ENCODE peak calls at places on chromosomes 13 and 19, in seven cellular contexts. L is AG09309; U is T-cell; C is M059J; I is CD4-positive, alpha-beta T cell; R is stimulated activated CD4-positive, alpha-beta T cell treated with anti-CD3 and anti-CD28 coated beads, Interleukin-12 subunit alpha, Interleukin-12 subunit beta, amount 100 ng/mL, for 4 hours; K is NCI-H1694. E is an unnamed sample.

GRCh38 chr13:112112534-112113276 is 45.8 kb downstream of the SOX1 start:
- DNase-seq in I (no peak), K (no peak), R (no peak), U (no peak), C (no peak), L (no peak), E (no peak)

GRCh38 chr13:39263033-39263432 is 224.8 kb downstream of the NHLRC3 start:
- DNase-seq in U (no peak), R (peak), C (peak), K (peak), I (no peak), L (no peak), E (peak)

GRCh38 chr13:71751074-71751473 is 115.9 kb downstream of the DACH1 start:
- DNase-seq in L (no peak), C (no peak), K (peak), U (no peak), R (no peak), I (no peak), E (no peak)

GRCh38 chr19:36258028-36258875 is 43.3 kb downstream of the ZNF146 start:
- DNase-seq in I (no peak), U (no peak), R (no peak), K (no peak), L (no peak), C (no peak), E (no peak)

GRCh38 chr13:31797154-31797775 is 57.9 kb downstream of the RXFP2 start:
- DNase-seq in K (no peak), U (no peak), L (no peak), C (peak), R (no peak), I (no peak), E (peak)

GRCh38 chr13:29439601-29440381 is 155.7 kb downstream of the SLC7A1 start:
- DNase-seq in C (no peak), L (no peak), R (no peak), K (no peak), I (no peak), U (no peak), E (no peak)

GRCh38 chr13:108929532-108929931 is 300.1 kb downstream of the MYO16 start:
- DNase-seq in I (no peak), C (no peak), L (no peak), R (no peak), K (no peak), U (no peak), E (no peak)

GRCh38 chr13:50529154-50529882 is 314.2 kb downstream of the DLEU7 start:
- DNase-seq in I (no peak), K (peak), C (peak), R (no peak), U (no peak), L (peak), E (peak)

GRCh38 chr19:38488811-38489481 is 55.5 kb downstream of the RYR1 start:
- DNase-seq in C (no peak), R (no peak), K (no peak), U (no peak), I (no peak), L (no peak), E (no peak)

GRCh38 chr19:51595776-51596175 is 24.7 kb downstream of the ZNF175 start:
- DNase-seq in U (no peak), C (no peak), R (no peak), L (no peak), K (no peak), I (no peak), E (no peak)

GRCh38 chr13:109275390-109275789 is 511.0 kb downstream of the IRS2 start:
- DNase-seq in K (no peak), L (no peak), C (no peak), I (no peak), U (no peak), R (no peak), E (no peak)

GRCh38 chr19:955803-956746 is 28.1 kb upstream of the WDR18 start:
- DNase-seq in R (no peak), U (no peak), I (no peak), C (no peak), K (no peak), L (no peak), E (peak)

GRCh38 chr19:54481326-54481930 is 8.3 kb upstream of the CDC42EP5 start:
- DNase-seq in I (no peak), U (peak), L (no peak), R (no peak), C (peak), K (no peak), E (peak)

GRCh38 chr19:54576411-54576976 is 2.9 kb downstream of the LILRA2 start:
- DNase-seq in U (no peak), K (no peak), L (no peak), R (no peak), I (no peak), C (no peak), E (no peak)

GRCh38 chr19:34265221-34265650 is 10.9 kb downstream of the GARRE1 start:
- DNase-seq in U (no peak), K (no peak), I (no peak), C (peak), R (no peak), L (no peak), E (peak)

GRCh38 chr19:3095375-3096191 is 1.4 kb downstream of the GNA11 start:
- DNase-seq in C (no peak), U (peak), R (peak), L (no peak), I (peak), K (no peak), E (peak)

GRCh38 chr13:99314640-99315176 is 7.5 kb upstream of the GPR183 start:
- DNase-seq in K (no peak), L (no peak), C (peak), R (peak), I (no peak), U (peak), E (no peak)

GRCh38 chr13:20334309-20334708 is 102.2 kb upstream of the GJB6 start:
- DNase-seq in K (no peak), I (no peak), U (no peak), C (no peak), R (no peak), L (no peak), E (no peak)

GRCh38 chr13:98454389-98454881 is 122.5 kb downstream of the STK24 start:
- DNase-seq in K (peak), L (peak), C (peak), U (no peak), R (no peak), I (no peak), E (peak)

GRCh38 chr13:101397742-101398141 is 18.6 kb downstream of the NALCN start:
- DNase-seq in U (no peak), L (no peak), C (peak), I (no peak), K (no peak), R (no peak), E (peak)

GRCh38 chr19:20247016-20247683 is 80.1 kb downstream of the ZNF486 start:
- DNase-seq in K (no peak), C (no peak), I (peak), L (no peak), R (peak), U (no peak), E (peak)

GRCh38 chr19:38321646-38322323 is 2.1 kb downstream of the KCNK6 start:
- DNase-seq in K (no peak), I (no peak), U (no peak), L (peak), R (no peak), C (no peak), E (no peak)

GRCh38 chr19:6232567-6232966 is 47.2 kb downstream of the MLLT1 start:
- DNase-seq in I (no peak), C (peak), K (no peak), U (no peak), L (peak), R (no peak), E (peak)